ENCODE peak calls at places on chromosomes 13 and 19, in eight cellular contexts. One of them, this sample, is unnamed.

GRCh38 chr19:45468159-45468651 is 409 bp downstream of the FOSB start:
- DNase-seq in lung microvascular endothelial cell: no peak
- DNase-seq in D341Med: peak; percentile 22
- DNase-seq in Panc1: no peak
- DNase-seq in activated T-cell treated with anti-CD3 and anti-CD28 coated beads, Interleukin-2, amount 50 U/mL, for 72 hours: peak; percentile 42
- DNase-seq in A673: peak; percentile 33
- DNase-seq in SHP77: no peak
- DNase-seq in heart right ventricle: no peak
- DNase-seq in this sample: peak; percentile 49

GRCh38 chr13:37403776-37404497 is 194.6 kb downstream of the POSTN start:
- DNase-seq in activated T-cell treated with anti-CD3 and anti-CD28 coated beads, Interleukin-2, amount 50 U/mL, for 72 hours: no peak
- DNase-seq in D341Med: no peak
- DNase-seq in heart right ventricle: no peak
- DNase-seq in lung microvascular endothelial cell: no peak
- DNase-seq in Panc1: no peak
- DNase-seq in SHP77: no peak
- DNase-seq in A673: no peak
- DNase-seq in this sample: no peak

GRCh38 chr19:49832556-49832955 is 14.5 kb downstream of the MED25 start:
- DNase-seq in SHP77: no peak
- DNase-seq in heart right ventricle: no peak
- DNase-seq in lung microvascular endothelial cell: peak; percentile 92
- DNase-seq in A673: no peak
- DNase-seq in Panc1: no peak
- DNase-seq in D341Med: no peak
- DNase-seq in activated T-cell treated with anti-CD3 and anti-CD28 coated beads, Interleukin-2, amount 50 U/mL, for 72 hours: no peak
- DNase-seq in this sample: no peak

GRCh38 chr13:112136095-112136494 is 69.1 kb downstream of the SOX1 start:
- DNase-seq in activated T-cell treated with anti-CD3 and anti-CD28 coated beads, Interleukin-2, amount 50 U/mL, for 72 hours: no peak
- DNase-seq in A673: no peak
- DNase-seq in Panc1: no peak
- DNase-seq in SHP77: no peak
- DNase-seq in heart right ventricle: no peak
- DNase-seq in D341Med: no peak
- DNase-seq in lung microvascular endothelial cell: no peak
- DNase-seq in this sample: no peak

GRCh38 chr19:485122-485521 is 11.2 kb upstream of the MADCAM1 start:
- DNase-seq in D341Med: peak; percentile 33
- DNase-seq in SHP77: no peak
- DNase-seq in lung microvascular endothelial cell: no peak
- DNase-seq in Panc1: no peak
- DNase-seq in activated T-cell treated with anti-CD3 and anti-CD28 coated beads, Interleukin-2, amount 50 U/mL, for 72 hours: no peak
- DNase-seq in A673: no peak
- DNase-seq in heart right ventricle: no peak
- DNase-seq in this sample: no peak

GRCh38 chr13:114115191-114115671 is 17.2 kb downstream of the RASA3 start:
- DNase-seq in SHP77: no peak
- DNase-seq in lung microvascular endothelial cell: peak; percentile 62
- DNase-seq in Panc1: no peak
- DNase-seq in activated T-cell treated with anti-CD3 and anti-CD28 coated beads, Interleukin-2, amount 50 U/mL, for 72 hours: no peak
- DNase-seq in D341Med: no peak
- DNase-seq in heart right ventricle: peak; percentile 17
- DNase-seq in A673: no peak
- DNase-seq in this sample: no peak

GRCh38 chr19:21314676-21315075 is 14.5 kb downstream of the ZNF708 start:
- DNase-seq in D341Med: no peak
- DNase-seq in SHP77: no peak
- DNase-seq in activated T-cell treated with anti-CD3 and anti-CD28 coated beads, Interleukin-2, amount 50 U/mL, for 72 hours: no peak
- DNase-seq in lung microvascular endothelial cell: no peak
- DNase-seq in A673: no peak
- DNase-seq in heart right ventricle: no peak
- DNase-seq in Panc1: no peak
- DNase-seq in this sample: no peak

GRCh38 chr19:4581381-4582111 is 22.1 kb upstream of the SEMA6B start:
- DNase-seq in D341Med: peak; percentile 91
- DNase-seq in SHP77: no peak
- DNase-seq in A673: peak; percentile 71
- DNase-seq in heart right ventricle: no peak
- DNase-seq in lung microvascular endothelial cell: peak; percentile 70
- DNase-seq in Panc1: no peak
- DNase-seq in activated T-cell treated with anti-CD3 and anti-CD28 coated beads, Interleukin-2, amount 50 U/mL, for 72 hours: peak; percentile 24
- DNase-seq in this sample: peak; percentile 41

This sample was measured in NCI-H82.